ENCODE peak calls at places on chromosome 14, in ten cellular contexts. Y is iPS DF 19.7; H is tibial artery; R is brain microvascular endothelial cell; L is GM10248; E is stimulated activated CD8-positive, alpha-beta memory T cell treated with anti-CD3 and anti-CD28 coated beads, Interleukin-2, amount 100 ng/mL, for 48 hours; T is foreskin fibroblast; Q is sigmoid colon; M is GM12864; C is IMR-90. U is an unnamed sample.
A peak's percentile ranks its signal among the peaks of the same experiment; 100 is the strongest.

GRCh38 chr14:104562606-104563005 is 17.0 kb upstream of the C14orf180 start:
- DNase-seq in Y (no peak), H (no peak), R (no peak), L (no peak), E (no peak), T (no peak), Q (no peak), M (no peak), C (no peak), U (no peak)

GRCh38 chr14:100864206-100864605 is 38.3 kb downstream of the MEG3 start:
- DNase-seq in Y (no peak), H (no peak), R (no peak), L (no peak), E (no peak), T (no peak), Q (peak; percentile 18), M (no peak), C (no peak), U (no peak)

GRCh38 chr14:34851395-34851794 is 23.8 kb downstream of the BAZ1A start:
- DNase-seq in Y (no peak), H (no peak), R (peak; percentile 31), L (no peak), E (no peak), T (peak; percentile 58), Q (no peak), M (no peak), C (peak; percentile 71), U (no peak)

GRCh38 chr14:31936100-31936499 is 141.0 kb upstream of the ARHGAP5 start:
- DNase-seq in Y (no peak), H (no peak), R (no peak), L (no peak), E (no peak), T (no peak), Q (no peak), M (no peak), C (peak; percentile 15), U (no peak)

GRCh38 chr14:70601162-70601561 is 707 bp upstream of the MED6 start:
- DNase-seq in Y (no peak), H (no peak), R (peak; percentile 3), L (no peak), E (no peak), T (no peak), Q (no peak), M (no peak), C (peak; percentile 13), U (no peak)

GRCh38 chr14:83372271-83372670 is 1838.6 kb upstream of the SEL1L start:
- DNase-seq in Y (no peak), H (no peak), R (no peak), L (no peak), E (no peak), T (no peak), Q (no peak), M (no peak), C (peak; percentile 3), U (no peak)

GRCh38 chr14:106518054-106518943 is 991.9 kb downstream of the TMEM121 start:
- DNase-seq in Y (no peak), H (no peak), R (no peak), L (peak; percentile 29), E (peak; percentile 73), T (no peak), Q (no peak), M (peak; percentile 19), C (no peak), U (no peak)

GRCh38 chr14:91142214-91142668 is 28.4 kb downstream of the DGLUCY start:
- DNase-seq in Y (no peak), H (no peak), R (no peak), L (peak; percentile 79), E (no peak), T (no peak), Q (no peak), M (peak; percentile 72), C (no peak), U (peak; percentile 49)

GRCh38 chr14:24071144-24071697 is at the start of gene CPNE6:
- DNase-seq in Y (no peak), H (no peak), R (no peak), L (no peak), E (peak; percentile 46), T (no peak), Q (no peak), M (no peak), C (no peak), U (no peak)

GRCh38 chr14:32102152-32102787 is 25.2 kb downstream of the ARHGAP5 start:
- DNase-seq in Y (no peak), H (no peak), R (no peak), L (no peak), E (no peak), T (no peak), Q (no peak), M (peak; percentile 16), C (no peak), U (no peak)

GRCh38 chr14:75222208-75222701 is 45.8 kb upstream of the TMED10 start:
- DNase-seq in Y (no peak), H (peak; percentile 58), R (peak; percentile 95), L (peak; percentile 52), E (no peak), T (peak; percentile 81), Q (peak; percentile 73), M (no peak), C (peak; percentile 92), U (peak; percentile 37)

GRCh38 chr14:70907996-70908917 is 998 bp downstream of the PCNX1 start:
- DNase-seq in Y (peak; percentile 63), H (peak; percentile 71), R (peak; percentile 52), L (peak; percentile 51), E (peak; percentile 38), T (no peak), Q (peak; percentile 76), M (no peak), C (peak; percentile 69), U (no peak)

GRCh38 chr14:69014829-69015259 is 35.7 kb upstream of the ACTN1 start:
- DNase-seq in Y (no peak), H (no peak), R (peak; percentile 27), L (no peak), E (no peak), T (no peak), Q (no peak), M (no peak), C (peak; percentile 34), U (no peak)

GRCh38 chr14:69342928-69343525 is 55.1 kb downstream of the ERH start:
- DNase-seq in Y (no peak), H (no peak), R (no peak), L (no peak), E (no peak), T (no peak), Q (no peak), M (no peak), C (no peak), U (no peak)

GRCh38 chr14:101442451-101442850 is 118.8 kb upstream of the DIO3 start:
- DNase-seq in Y (no peak), H (no peak), R (no peak), L (no peak), E (peak; percentile 45), T (no peak), Q (no peak), M (no peak), C (no peak), U (no peak)

U was measured in GM18507.